ENCODE peak calls at places on chromosomes 6 and 20, in four cellular contexts. F is IMR-90, U is H1, N is GM12878. J is an unnamed sample.

GRCh38 chr6:141467881-141468280 is 664.8 kb upstream of the GJE1 start:
- DNase-seq in F (no peak), N (no peak), U (no peak), J (no peak)

GRCh38 chr6:44842616-44843015 is 455.1 kb downstream of the CDC5L start:
- DNase-seq in F (no peak), N (no peak), U (no peak), J (no peak)

GRCh38 chr6:42012501-42013133 is 37.7 kb upstream of the TAF8 start:
- DNase-seq in U (no peak), N (no peak), F (no peak), J (no peak)

GRCh38 chr6:141169419-141169818 is 963.3 kb upstream of the GJE1 start:
- DNase-seq in N (no peak), U (no peak), F (peak; percentile 77), J (no peak)

GRCh38 chr6:111423960-111424846 is 58.8 kb downstream of the REV3L start:
- DNase-seq in U (no peak), F (peak; percentile 10), N (no peak), J (peak; percentile 37)

GRCh38 chr6:786946-787763 is 94.2 kb upstream of the EXOC2 start:
- DNase-seq in F (peak; percentile 3), U (peak; percentile 59), N (no peak), J (peak; percentile 59)

GRCh38 chr6:113486172-113486571 is 371.0 kb upstream of the MARCKS start:
- DNase-seq in F (no peak), N (no peak), U (no peak), J (no peak)

GRCh38 chr6:15654250-15654649 is 8.6 kb downstream of the DTNBP1 start:
- DNase-seq in U (no peak), F (peak; percentile 4), N (no peak), J (no peak)

GRCh38 chr6:144953552-144954240 is 668.6 kb downstream of the UTRN start:
- DNase-seq in N (no peak), U (no peak), F (peak; percentile 62), J (no peak)

GRCh38 chr6:33851959-33852358 is 48.2 kb upstream of the MLN start:
- DNase-seq in U (peak; percentile 71), N (no peak), F (no peak), J (peak; percentile 67)

GRCh38 chr6:18166314-18167007 is 11.2 kb downstream of the KDM1B start:
- DNase-seq in N (no peak), U (no peak), F (peak; percentile 60), J (no peak)

GRCh38 chr20:5141615-5142014 is 14.8 kb downstream of the CDS2 start:
- DNase-seq in F (no peak), N (no peak), U (no peak), J (no peak)

GRCh38 chr6:7058250-7058923 is 49.4 kb upstream of the RREB1 start:
- DNase-seq in N (no peak), F (peak; percentile 98), U (no peak), J (peak; percentile 54)

GRCh38 chr6:139330841-139331500 is 39.2 kb upstream of the TXLNB start:
- DNase-seq in N (no peak), U (no peak), F (peak; percentile 10), J (no peak)

GRCh38 chr20:37356387-37356786 is 10.4 kb downstream of the SRC start:
- DNase-seq in U (no peak), F (no peak), N (no peak), J (no peak)

GRCh38 chr6:41680182-41680965 is 42.1 kb downstream of the MDFI start:
- DNase-seq in U (no peak), F (no peak), N (no peak), J (no peak)

GRCh38 chr20:45032781-45033180 is 66.5 kb downstream of the STK4 start:
- DNase-seq in N (no peak), U (no peak), F (no peak), J (no peak)

GRCh38 chr6:145548941-145549652 is 186.2 kb downstream of the EPM2A start:
- DNase-seq in F (peak; percentile 13), U (no peak), N (no peak), J (no peak)

GRCh38 chr6:132566404-132566803 is 3.7 kb upstream of the TAAR6 start:
- DNase-seq in U (no peak), F (no peak), N (no peak), J (no peak)

DNA sequence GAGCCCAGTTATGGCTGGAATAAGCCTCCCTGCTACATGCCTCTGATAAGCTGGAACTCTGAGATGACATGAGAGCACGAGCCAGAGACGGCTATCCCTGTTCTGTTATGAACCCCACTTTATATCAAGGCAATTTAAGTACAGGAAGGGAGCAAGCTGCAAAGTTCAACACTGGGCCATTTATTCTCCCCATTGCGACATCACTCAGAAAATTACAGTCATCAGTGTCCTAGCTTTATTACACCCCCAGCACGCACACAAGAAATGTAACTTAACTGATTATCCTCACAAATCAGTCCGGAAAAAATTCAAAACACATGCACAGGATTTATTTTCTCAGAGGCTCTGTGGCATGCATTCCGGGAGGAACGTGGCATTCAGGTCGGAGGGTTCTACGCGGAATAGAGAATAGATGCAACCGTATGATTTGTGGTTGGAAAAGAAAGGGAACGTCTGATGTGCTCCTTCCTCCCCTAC is 125.4 kb upstream of the SLC2A12 start:
- DNase-seq in U (no peak), F (peak; percentile 69), N (no peak), J (no peak)
- TF ChIP-seq CHD1 in U (no peak), F (no peak), N (no peak), J (no peak)

GRCh38 chr6:154247119-154247814 is 109.3 kb downstream of the IPCEF1 start:
- DNase-seq in F (no peak), N (no peak), U (no peak), J (no peak)
- TF ChIP-seq CHD1 in F (no peak), N (no peak), U (no peak), J (no peak)

GRCh38 chr6:82701341-82701740 is 337.7 kb downstream of the TPBG start:
- DNase-seq in F (no peak), U (no peak), N (no peak), J (no peak)

GRCh38 chr6:82702574-82702973 is 339.0 kb downstream of the TPBG start:
- DNase-seq in F (no peak), U (no peak), N (no peak), J (no peak)

GRCh38 chr6:82705579-82705978 is 342.0 kb downstream of the TPBG start:
- DNase-seq in F (no peak), U (no peak), N (no peak), J (no peak)

GRCh38 chr6:82704048-82704447 is 340.4 kb downstream of the TPBG start:
- DNase-seq in N (no peak), F (no peak), U (no peak), J (no peak)
- TF ChIP-seq CHD1 in N (no peak), F (no peak), U (no peak), J (no peak)

GRCh38 chr20:3916347-3916746 is 27.2 kb downstream of the PANK2 start:
- DNase-seq in U (no peak), N (no peak), F (no peak), J (no peak)

GRCh38 chr20:3915691-3916090 is 26.5 kb downstream of the PANK2 start:
- DNase-seq in N (no peak), U (no peak), F (no peak), J (no peak)

GRCh38 chr20:3910868-3911267 is 21.7 kb downstream of the PANK2 start:
- DNase-seq in F (no peak), U (no peak), N (no peak), J (no peak)

GRCh38 chr20:3911956-3912355 is 22.8 kb downstream of the PANK2 start:
- DNase-seq in F (no peak), U (no peak), N (no peak), J (peak; percentile 61)

GRCh38 chr20:3914446-3914845 is 25.3 kb downstream of the PANK2 start:
- DNase-seq in U (no peak), F (no peak), N (no peak), J (no peak)
- TF ChIP-seq CHD1 in U (no peak), F (no peak), N (no peak), J (no peak)

J was measured in K562.